ENCODE peak calls at places on chromosomes 13 and 19, in five cellular contexts. I is testis, J is left lobe of liver, X is dorsolateral prefrontal cortex, M is T-helper 9 cell. R is an unnamed sample.
A peak's percentile ranks its signal among the peaks of the same experiment; 100 is the strongest.

GRCh38 chr19:29560313-29561075 is 34.7 kb downstream of the VSTM2B start:
- DNase-seq in I (no peak), J (peak; percentile 21), X (no peak), M (no peak), R (no peak)

GRCh38 chr13:50724913-50725312 is 118.6 kb downstream of the DLEU7 start:
- DNase-seq in I (peak; percentile 56), J (no peak), X (no peak), M (no peak), R (no peak)

GRCh38 chr19:44925114-44925891 is 10.9 kb downstream of the APOC1 start:
- DNase-seq in I (peak; percentile 83), J (peak; percentile 98), X (peak; percentile 23), M (no peak), R (no peak)

GRCh38 chr13:95335667-95336066 is 34.4 kb upstream of the ABCC4 start:
- DNase-seq in I (no peak), J (no peak), X (no peak), M (no peak), R (no peak)

GRCh38 chr19:43872547-43873336 is 45.6 kb downstream of the ZNF283 start:
- DNase-seq in I (no peak), J (no peak), X (no peak), M (no peak), R (no peak)

GRCh38 chr13:96749825-96750224 is 244.5 kb downstream of the OXGR1 start:
- DNase-seq in I (no peak), J (no peak), X (no peak), M (no peak), R (no peak)

GRCh38 chr13:73732350-73732749 is 401.9 kb downstream of the KLF12 start:
- DNase-seq in I (no peak), J (no peak), X (no peak), M (no peak), R (no peak)

GRCh38 chr13:26377038-26377437 is 123.1 kb downstream of the CDK8 start:
- DNase-seq in I (no peak), J (no peak), X (no peak), M (no peak), R (peak; percentile 34)

GRCh38 chr19:10812902-10813404 is 23.1 kb downstream of the TMED1 start:
- DNase-seq in I (peak; percentile 37), J (no peak), X (no peak), M (no peak), R (no peak)

GRCh38 chr13:74036373-74036772 is 97.8 kb downstream of the KLF12 start:
- DNase-seq in I (no peak), J (no peak), X (no peak), M (no peak), R (no peak)

GRCh38 chr13:21242236-21242635 is 65.8 kb downstream of the MRPL57 start:
- DNase-seq in I (no peak), J (no peak), X (no peak), M (no peak), R (peak; percentile 74)

GRCh38 chr13:44884076-44884729 is 105.1 kb downstream of the NUFIP1 start:
- DNase-seq in I (no peak), J (no peak), X (no peak), M (no peak), R (no peak)

GRCh38 chr13:23320926-23321533 is 112.5 kb downstream of the SACS start:
- DNase-seq in I (no peak), J (no peak), X (no peak), M (no peak), R (no peak)